ENCODE peak calls at places on chromosome 9, in five cellular contexts. One of them, this sample, is unnamed. For H3K36me3, the result is how much of the 10 kb centered on the place peaks cover.

GRCh38 chr9:125889524-125890473 is 142.6 kb downstream of the PBX3 start:
- DNase-seq in endothelial cell of umbilical vein: peak
- DNase-seq in spleen: peak
- DNase-seq in testis: peak
- DNase-seq in CD4-positive, CD25-positive, alpha-beta regulatory T cell: peak
- DNase-seq in this sample: peak

GRCh38 chr9:90773593-90773992 is 28.0 kb upstream of the SYK start:
- DNase-seq in endothelial cell of umbilical vein: no peak
- DNase-seq in spleen: no peak
- DNase-seq in testis: peak
- DNase-seq in CD4-positive, CD25-positive, alpha-beta regulatory T cell: no peak
- DNase-seq in this sample: peak

GRCh38 chr9:129224618-129225017 is 46.6 kb upstream of the IER5L start:
- DNase-seq in endothelial cell of umbilical vein: no peak
- DNase-seq in spleen: no peak
- DNase-seq in testis: no peak
- DNase-seq in CD4-positive, CD25-positive, alpha-beta regulatory T cell: no peak
- DNase-seq in this sample: no peak

GRCh38 chr9:90870646-90871326 is 69.2 kb downstream of the SYK start:
- DNase-seq in endothelial cell of umbilical vein: peak
- DNase-seq in spleen: no peak
- DNase-seq in testis: peak
- DNase-seq in CD4-positive, CD25-positive, alpha-beta regulatory T cell: peak
- DNase-seq in this sample: no peak

GRCh38 chr9:97740848-97741821 is 44.0 kb upstream of the XPA start:
- DNase-seq in endothelial cell of umbilical vein: peak
- DNase-seq in spleen: no peak
- DNase-seq in testis: peak
- DNase-seq in CD4-positive, CD25-positive, alpha-beta regulatory T cell: peak
- DNase-seq in this sample: peak

GRCh38 chr9:131704195-131704983 is 35.5 kb downstream of the RAPGEF1 start:
- DNase-seq in endothelial cell of umbilical vein: no peak
- DNase-seq in spleen: no peak
- DNase-seq in testis: no peak
- DNase-seq in CD4-positive, CD25-positive, alpha-beta regulatory T cell: no peak
- DNase-seq in this sample: no peak

GRCh38 chr9:32603914-32604852 is 31.2 kb upstream of the NDUFB6 start:
- DNase-seq in endothelial cell of umbilical vein: no peak
- DNase-seq in spleen: no peak
- DNase-seq in testis: peak
- DNase-seq in CD4-positive, CD25-positive, alpha-beta regulatory T cell: no peak
- DNase-seq in this sample: no peak

GRCh38 chr9:77063645-77064285 is 44.3 kb downstream of the FOXB2 start:
- DNase-seq in endothelial cell of umbilical vein: no peak
- DNase-seq in spleen: no peak
- DNase-seq in testis: no peak
- DNase-seq in CD4-positive, CD25-positive, alpha-beta regulatory T cell: no peak
- DNase-seq in this sample: no peak

GRCh38 chr9:37776328-37776727 is 8.5 kb downstream of the EXOSC3 start:
- DNase-seq in endothelial cell of umbilical vein: no peak
- DNase-seq in spleen: no peak
- DNase-seq in testis: no peak
- DNase-seq in CD4-positive, CD25-positive, alpha-beta regulatory T cell: no peak
- DNase-seq in this sample: no peak

GRCh38 chr9:24698864-24699518 is 153.3 kb upstream of the IZUMO3 start:
- DNase-seq in endothelial cell of umbilical vein: no peak
- DNase-seq in spleen: no peak
- DNase-seq in testis: no peak
- DNase-seq in CD4-positive, CD25-positive, alpha-beta regulatory T cell: no peak
- DNase-seq in this sample: no peak

GRCh38 chr9:7273575-7273974 is 515.8 kb downstream of the KDM4C start:
- DNase-seq in endothelial cell of umbilical vein: no peak
- DNase-seq in spleen: no peak
- DNase-seq in testis: no peak
- DNase-seq in CD4-positive, CD25-positive, alpha-beta regulatory T cell: no peak
- DNase-seq in this sample: peak

GRCh38 chr9:95627802-95628201 is 111.0 kb upstream of the PTCH1 start:
- DNase-seq in endothelial cell of umbilical vein: peak
- DNase-seq in spleen: peak
- DNase-seq in testis: no peak
- DNase-seq in CD4-positive, CD25-positive, alpha-beta regulatory T cell: no peak
- DNase-seq in this sample: no peak

GRCh38 chr9:101484046-101484445 is 48.5 kb upstream of the ALDOB start:
- DNase-seq in endothelial cell of umbilical vein: no peak
- DNase-seq in spleen: no peak
- DNase-seq in testis: no peak
- DNase-seq in CD4-positive, CD25-positive, alpha-beta regulatory T cell: no peak
- DNase-seq in this sample: no peak

GRCh38 chr9:108478431-108478837 is 377.4 kb downstream of the ACTL7B start:
- DNase-seq in endothelial cell of umbilical vein: peak
- DNase-seq in spleen: no peak
- DNase-seq in testis: no peak
- DNase-seq in CD4-positive, CD25-positive, alpha-beta regulatory T cell: no peak
- DNase-seq in this sample: no peak

GRCh38 chr9:4497855-4498254 is 7.6 kb downstream of the SLC1A1 start:
- DNase-seq in endothelial cell of umbilical vein: peak
- DNase-seq in spleen: no peak
- DNase-seq in testis: no peak
- DNase-seq in CD4-positive, CD25-positive, alpha-beta regulatory T cell: no peak
- DNase-seq in this sample: no peak

GRCh38 chr9:79969866-79970265 is 398.1 kb downstream of the TLE4 start:
- DNase-seq in endothelial cell of umbilical vein: no peak
- DNase-seq in spleen: no peak
- DNase-seq in testis: no peak
- DNase-seq in CD4-positive, CD25-positive, alpha-beta regulatory T cell: no peak
- DNase-seq in this sample: no peak

GRCh38 chr9:96073531-96074284 is 198.2 kb downstream of the ERCC6L2 start:
- DNase-seq in endothelial cell of umbilical vein: no peak
- DNase-seq in spleen: no peak
- DNase-seq in testis: peak
- DNase-seq in CD4-positive, CD25-positive, alpha-beta regulatory T cell: no peak
- DNase-seq in this sample: no peak

GRCh38 chr9:127078988-127079387 is 43.4 kb downstream of the ANGPTL2 start:
- DNase-seq in endothelial cell of umbilical vein: no peak
- DNase-seq in spleen: no peak
- DNase-seq in testis: no peak
- DNase-seq in CD4-positive, CD25-positive, alpha-beta regulatory T cell: no peak
- DNase-seq in this sample: no peak

GRCh38 chr9:79559501-79560181 is 12.1 kb upstream of the TLE4 start:
- DNase-seq in endothelial cell of umbilical vein: peak
- DNase-seq in spleen: no peak
- DNase-seq in testis: no peak
- DNase-seq in CD4-positive, CD25-positive, alpha-beta regulatory T cell: no peak
- DNase-seq in this sample: no peak

GRCh38 chr9:27379311-27380236 is 82.6 kb upstream of the EQTN start:
- DNase-seq in endothelial cell of umbilical vein: no peak
- DNase-seq in spleen: no peak
- DNase-seq in testis: no peak
- DNase-seq in CD4-positive, CD25-positive, alpha-beta regulatory T cell: no peak
- DNase-seq in this sample: no peak

GRCh38 chr9:33510264-33511183 is 13.5 kb upstream of the ANKRD18B start:
- DNase-seq in endothelial cell of umbilical vein: peak
- DNase-seq in spleen: peak
- DNase-seq in testis: peak
- DNase-seq in CD4-positive, CD25-positive, alpha-beta regulatory T cell: peak
- DNase-seq in this sample: peak

GRCh38 chr9:111516061-111516465 is 8.9 kb upstream of the ZNF483 start:
- DNase-seq in endothelial cell of umbilical vein: no peak
- DNase-seq in spleen: no peak
- DNase-seq in testis: no peak
- DNase-seq in CD4-positive, CD25-positive, alpha-beta regulatory T cell: no peak
- DNase-seq in this sample: no peak

GRCh38 chr9:116550728-116551436 is 136.2 kb upstream of the TRIM32 start:
- DNase-seq in endothelial cell of umbilical vein: no peak
- DNase-seq in spleen: no peak
- DNase-seq in testis: no peak
- DNase-seq in CD4-positive, CD25-positive, alpha-beta regulatory T cell: no peak
- DNase-seq in this sample: no peak

GRCh38 chr9:13568851-13569618 is 289.5 kb upstream of the MPDZ start:
- DNase-seq in endothelial cell of umbilical vein: peak
- DNase-seq in spleen: no peak
- DNase-seq in testis: no peak
- DNase-seq in CD4-positive, CD25-positive, alpha-beta regulatory T cell: no peak
- DNase-seq in this sample: no peak

GRCh38 chr9:33750839-33751339 is 44.5 kb upstream of the PRSS3 start:
- DNase-seq in endothelial cell of umbilical vein: peak
- DNase-seq in spleen: no peak
- DNase-seq in testis: no peak
- DNase-seq in CD4-positive, CD25-positive, alpha-beta regulatory T cell: no peak
- DNase-seq in this sample: no peak

GRCh38 chr9:109456811-109457210 is 41.3 kb downstream of the PTPN3 start:
- DNase-seq in endothelial cell of umbilical vein: no peak
- DNase-seq in spleen: no peak
- DNase-seq in testis: no peak
- DNase-seq in CD4-positive, CD25-positive, alpha-beta regulatory T cell: no peak
- DNase-seq in this sample: no peak

DNA sequence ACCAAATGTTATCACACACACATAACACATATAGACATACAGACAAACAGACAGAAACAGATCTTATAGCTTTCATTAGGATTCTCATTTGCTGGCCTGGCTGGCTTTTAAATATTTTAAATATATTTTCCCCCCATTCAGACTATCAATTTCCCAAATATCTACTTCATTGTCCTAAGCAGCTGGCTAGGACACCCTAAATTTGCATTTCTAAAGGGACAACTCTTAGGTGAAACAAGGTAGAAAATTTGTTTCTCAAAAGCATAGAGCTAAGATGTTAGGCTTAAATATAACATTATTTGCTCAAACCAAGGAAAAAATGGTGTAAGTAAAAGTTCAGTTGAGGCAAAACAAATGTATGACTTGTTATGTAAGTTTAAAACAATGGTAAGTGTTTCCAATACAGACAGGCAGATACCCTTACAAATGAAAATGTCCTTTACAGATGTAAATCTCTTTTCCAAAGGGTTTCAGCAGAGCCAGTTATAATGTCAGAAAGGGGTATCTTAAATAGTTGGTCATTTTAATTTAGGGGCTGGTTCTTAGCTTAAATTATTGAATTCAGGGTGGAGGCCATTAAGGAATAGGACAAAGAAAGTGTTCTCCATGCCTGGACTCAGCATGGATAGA is 522.8 kb downstream of the DMRTA1 start:
- DNase-seq in endothelial cell of umbilical vein: no peak
- DNase-seq in spleen: no peak
- DNase-seq in testis: no peak
- DNase-seq in CD4-positive, CD25-positive, alpha-beta regulatory T cell: no peak
- DNase-seq in this sample: no peak
- H3K4me3 ChIP-seq in endothelial cell of umbilical vein: no peak
- H3K4me3 ChIP-seq in spleen: no peak
- H3K4me3 ChIP-seq in testis: no peak
- H3K4me3 ChIP-seq in CD4-positive, CD25-positive, alpha-beta regulatory T cell: no peak
- H3K4me3 ChIP-seq in this sample: no peak

GRCh38 chr9:72951520-72952393 is 1.1 kb downstream of the ALDH1A1 start:
- DNase-seq in endothelial cell of umbilical vein: peak
- DNase-seq in spleen: no peak
- DNase-seq in testis: no peak
- DNase-seq in CD4-positive, CD25-positive, alpha-beta regulatory T cell: no peak
- DNase-seq in this sample: no peak
- H3K36me3 ChIP-seq in endothelial cell of umbilical vein: under half
- H3K36me3 ChIP-seq in spleen: under half
- H3K36me3 ChIP-seq in testis: under half
- H3K36me3 ChIP-seq in CD4-positive, CD25-positive, alpha-beta regulatory T cell: under half
- H3K36me3 ChIP-seq in this sample: under half

GRCh38 chr9:86341007-86341491 is 13.2 kb downstream of the TUT7 start:
- DNase-seq in endothelial cell of umbilical vein: no peak
- DNase-seq in spleen: no peak
- DNase-seq in testis: no peak
- DNase-seq in CD4-positive, CD25-positive, alpha-beta regulatory T cell: no peak
- DNase-seq in this sample: no peak

GRCh38 chr9:86336058-86336457 is 18.2 kb downstream of the TUT7 start:
- DNase-seq in endothelial cell of umbilical vein: no peak
- DNase-seq in spleen: no peak
- DNase-seq in testis: no peak
- DNase-seq in CD4-positive, CD25-positive, alpha-beta regulatory T cell: no peak
- DNase-seq in this sample: no peak

GRCh38 chr9:86333651-86334050 is 20.6 kb downstream of the TUT7 start:
- DNase-seq in endothelial cell of umbilical vein: no peak
- DNase-seq in spleen: no peak
- DNase-seq in testis: no peak
- DNase-seq in CD4-positive, CD25-positive, alpha-beta regulatory T cell: no peak
- DNase-seq in this sample: no peak

GRCh38 chr9:86340356-86341006 is 13.7 kb downstream of the TUT7 start:
- DNase-seq in endothelial cell of umbilical vein: no peak
- DNase-seq in spleen: no peak
- DNase-seq in testis: no peak
- DNase-seq in CD4-positive, CD25-positive, alpha-beta regulatory T cell: no peak
- DNase-seq in this sample: no peak

GRCh38 chr9:86337469-86338107 is 16.6 kb downstream of the TUT7 start:
- DNase-seq in endothelial cell of umbilical vein: no peak
- DNase-seq in spleen: no peak
- DNase-seq in testis: no peak
- DNase-seq in CD4-positive, CD25-positive, alpha-beta regulatory T cell: peak
- DNase-seq in this sample: no peak
- H3K4me3 ChIP-seq in endothelial cell of umbilical vein: no peak
- H3K4me3 ChIP-seq in spleen: peak
- H3K4me3 ChIP-seq in testis: no peak
- H3K4me3 ChIP-seq in CD4-positive, CD25-positive, alpha-beta regulatory T cell: peak
- H3K4me3 ChIP-seq in this sample: no peak

GRCh38 chr9:92385474-92385873 is 18.9 kb downstream of the OGN start:
- DNase-seq in endothelial cell of umbilical vein: no peak
- DNase-seq in spleen: no peak
- DNase-seq in testis: no peak
- DNase-seq in CD4-positive, CD25-positive, alpha-beta regulatory T cell: no peak
- DNase-seq in this sample: no peak
- H3K36me3 ChIP-seq in endothelial cell of umbilical vein: under half
- H3K36me3 ChIP-seq in spleen: under half
- H3K36me3 ChIP-seq in testis: under half
- H3K36me3 ChIP-seq in CD4-positive, CD25-positive, alpha-beta regulatory T cell: under half
- H3K36me3 ChIP-seq in this sample: under half

DNA sequence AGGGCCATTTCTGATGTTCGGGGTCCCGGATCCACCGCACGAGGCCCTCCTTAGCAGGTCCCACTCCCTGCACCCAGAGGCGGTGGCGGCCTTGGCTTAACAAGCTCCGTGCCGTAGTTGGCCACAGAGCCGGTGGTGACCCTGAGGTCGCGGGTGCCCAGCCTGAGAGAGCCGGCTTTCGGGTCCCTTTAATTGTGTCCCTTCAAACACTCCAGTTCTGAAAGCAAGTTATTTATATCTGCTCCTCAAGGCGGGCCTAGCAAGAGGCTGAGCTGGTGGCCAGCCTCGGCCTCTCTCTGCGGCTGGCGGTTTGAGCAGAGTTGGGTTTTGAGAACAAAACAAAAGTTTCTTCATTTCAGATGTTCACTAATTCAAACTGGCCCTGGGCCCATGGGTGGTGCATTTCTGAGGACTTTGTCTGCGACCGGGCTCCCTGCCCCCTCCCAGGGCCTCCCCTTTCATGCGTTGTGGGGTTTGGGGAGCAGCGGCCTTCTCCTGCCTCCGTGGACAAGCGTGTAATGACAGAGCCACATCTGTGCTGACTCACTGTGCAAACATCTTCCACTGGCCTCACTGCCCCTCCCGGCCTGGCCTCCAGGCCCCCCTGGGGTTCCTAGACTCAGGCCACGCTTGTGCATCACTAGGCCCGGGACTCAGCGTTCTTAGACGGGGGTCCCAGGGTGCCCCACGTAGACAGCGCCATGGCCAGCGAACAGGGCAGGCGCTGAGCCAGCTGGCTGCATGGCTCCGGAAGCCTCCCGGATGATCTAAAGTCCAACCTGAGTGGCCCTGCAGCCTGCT is 49.4 kb upstream of the COL5A1 start:
- DNase-seq in endothelial cell of umbilical vein: no peak
- DNase-seq in spleen: no peak
- DNase-seq in testis: no peak
- DNase-seq in CD4-positive, CD25-positive, alpha-beta regulatory T cell: no peak
- DNase-seq in this sample: peak
- H3K4me3 ChIP-seq in endothelial cell of umbilical vein: no peak
- H3K4me3 ChIP-seq in spleen: no peak
- H3K4me3 ChIP-seq in testis: no peak
- H3K4me3 ChIP-seq in CD4-positive, CD25-positive, alpha-beta regulatory T cell: no peak
- H3K4me3 ChIP-seq in this sample: no peak